ENCODE peak calls at places on chromosomes 11 and 22, in seven cellular contexts. N is pancreas; M is cardiac fibroblast; X is MM.1S; C is brain microvascular endothelial cell; D is CD8-positive, alpha-beta T cell; F is lower lobe of right lung. G is an unnamed sample.

GRCh38 chr22:46043339-46043738 is 66.4 kb upstream of the WNT7B start:
- DNase-seq in N (no peak), M (no peak), X (no peak), C (no peak), D (no peak), F (peak), G (peak)

GRCh38 chr11:72609045-72609444 is 65.2 kb downstream of the PDE2A start:
- DNase-seq in N (no peak), M (peak), X (peak), C (no peak), D (no peak), F (no peak), G (no peak)

GRCh38 chr11:96430668-96431067 is 40.9 kb downstream of the JRKL start:
- DNase-seq in N (no peak), M (no peak), X (no peak), C (no peak), D (no peak), F (no peak), G (no peak)

GRCh38 chr22:47309476-47309875 is 547.0 kb downstream of the TBC1D22A start:
- DNase-seq in N (no peak), M (no peak), X (no peak), C (no peak), D (no peak), F (no peak), G (no peak)

GRCh38 chr22:33656808-33657628 is 263.3 kb downstream of the LARGE1 start:
- DNase-seq in N (no peak), M (no peak), X (no peak), C (no peak), D (no peak), F (no peak), G (no peak)

GRCh38 chr11:1529774-1530173 is 42.3 kb downstream of the DUSP8 start:
- DNase-seq in N (no peak), M (no peak), X (no peak), C (no peak), D (no peak), F (no peak), G (no peak)

GRCh38 chr11:94885133-94885532 is 88.2 kb downstream of the CWC15 start:
- DNase-seq in N (no peak), M (no peak), X (no peak), C (no peak), D (no peak), F (no peak), G (no peak)

GRCh38 chr22:20205964-20206708 is 55.3 kb upstream of the CCDC188 start:
- DNase-seq in N (peak), M (peak), X (peak), C (peak), D (peak), F (peak), G (no peak)

GRCh38 chr11:33564856-33565453 is 135.7 kb downstream of the C11orf91 start:
- DNase-seq in N (no peak), M (no peak), X (no peak), C (no peak), D (no peak), F (no peak), G (no peak)

GRCh38 chr11:23311986-23312940 is 452.0 kb upstream of the CCDC179 start:
- DNase-seq in N (no peak), M (no peak), X (no peak), C (peak), D (no peak), F (no peak), G (no peak)

GRCh38 chr11:60992842-60993409 is 21.4 kb downstream of the CD6 start:
- DNase-seq in N (no peak), M (peak), X (no peak), C (no peak), D (no peak), F (no peak), G (no peak)

GRCh38 chr11:123100378-123101085 is 38.6 kb upstream of the HSPA8 start:
- DNase-seq in N (no peak), M (peak), X (no peak), C (no peak), D (no peak), F (no peak), G (no peak)

GRCh38 chr11:57484141-57484710 is 23.9 kb downstream of the RTN4RL2 start:
- DNase-seq in N (no peak), M (no peak), X (no peak), C (no peak), D (no peak), F (no peak), G (no peak)

GRCh38 chr11:15258433-15259350 is 144.0 kb downstream of the INSC start:
- DNase-seq in N (peak), M (peak), X (no peak), C (peak), D (no peak), F (no peak), G (no peak)

GRCh38 chr22:30969532-30970355 is 679 bp downstream of the TUG1 start:
- DNase-seq in N (no peak), M (peak), X (peak), C (peak), D (peak), F (no peak), G (no peak)

GRCh38 chr11:2813141-2813908 is 72.2 kb downstream of the CDKN1C start:
- DNase-seq in N (no peak), M (peak), X (no peak), C (peak), D (no peak), F (peak), G (no peak)

GRCh38 chr11:71437399-71437798 is 10.8 kb downstream of the DHCR7 start:
- DNase-seq in N (no peak), M (no peak), X (no peak), C (no peak), D (no peak), F (no peak), G (no peak)

GRCh38 chr11:41786087-41786486 is 326.6 kb upstream of the LRRC4C start:
- DNase-seq in N (no peak), M (peak), X (peak), C (no peak), D (no peak), F (no peak), G (no peak)

GRCh38 chr22:27851974-27852713 is 50.6 kb upstream of the MN1 start:
- DNase-seq in N (no peak), M (peak), X (no peak), C (no peak), D (no peak), F (no peak), G (no peak)

GRCh38 chr22:37232140-37232998 is 11.7 kb downstream of the RAC2 start:
- DNase-seq in N (no peak), M (no peak), X (no peak), C (no peak), D (no peak), F (peak), G (no peak)

GRCh38 chr11:16926868-16927267 is 87.3 kb downstream of the PLEKHA7 start:
- DNase-seq in N (no peak), M (no peak), X (no peak), C (no peak), D (no peak), F (no peak), G (no peak)

GRCh38 chr22:31099386-31099785 is 8.0 kb downstream of the SELENOM start:
- DNase-seq in N (no peak), M (no peak), X (no peak), C (no peak), D (no peak), F (no peak), G (no peak)

GRCh38 chr22:36282078-36282831 is 29.3 kb downstream of the APOL1 start:
- DNase-seq in N (no peak), M (no peak), X (no peak), C (no peak), D (no peak), F (no peak), G (no peak)

GRCh38 chr22:24051568-24051967 is 40.5 kb downstream of the CABIN1 start:
- DNase-seq in N (no peak), M (peak), X (no peak), C (no peak), D (no peak), F (no peak), G (no peak)

GRCh38 chr11:73388241-73389133 is 12.3 kb downstream of the RELT start:
- DNase-seq in N (no peak), M (no peak), X (no peak), C (no peak), D (no peak), F (peak), G (no peak)

GRCh38 chr11:62559204-62559603 is 12.6 kb upstream of the AHNAK start:
- DNase-seq in N (no peak), M (no peak), X (no peak), C (no peak), D (no peak), F (no peak), G (no peak)

GRCh38 chr11:64790205-64791095 is 12.1 kb upstream of the SF1 start:
- DNase-seq in N (no peak), M (no peak), X (no peak), C (no peak), D (no peak), F (peak), G (no peak)

GRCh38 chr22:44363214-44363979 is 50.6 kb upstream of the SHISAL1 start:
- DNase-seq in N (peak), M (peak), X (no peak), C (peak), D (no peak), F (peak), G (peak)

GRCh38 chr11:109960831-109961230 is 132.4 kb upstream of the ZC3H12C start:
- DNase-seq in N (peak), M (peak), X (no peak), C (peak), D (no peak), F (no peak), G (no peak)

GRCh38 chr11:2587976-2588748 is 111.6 kb downstream of the KCNQ1OT1 start:
- DNase-seq in N (peak), M (no peak), X (no peak), C (no peak), D (no peak), F (no peak), G (no peak)

GRCh38 chr22:49996532-49997220 is 15.9 kb downstream of the IL17REL start:
- DNase-seq in N (no peak), M (no peak), X (no peak), C (no peak), D (no peak), F (peak), G (no peak)

GRCh38 chr22:49995413-49996191 is 17.0 kb downstream of the IL17REL start:
- DNase-seq in N (no peak), M (no peak), X (no peak), C (no peak), D (no peak), F (peak), G (peak)

GRCh38 chr22:49997221-49997599 is 15.4 kb downstream of the IL17REL start:
- DNase-seq in N (peak), M (no peak), X (no peak), C (no peak), D (no peak), F (peak), G (peak)

GRCh38 chr22:49995059-49995412 is 17.5 kb downstream of the IL17REL start:
- DNase-seq in N (no peak), M (no peak), X (no peak), C (no peak), D (no peak), F (no peak), G (no peak)

GRCh38 chr22:49996192-49996531 is 16.4 kb downstream of the IL17REL start:
- DNase-seq in N (no peak), M (no peak), X (no peak), C (no peak), D (no peak), F (peak), G (no peak)
- H3K4me3 ChIP-seq in N (no peak), M (no peak), X (no peak), C (no peak), D (no peak), F (no peak), G (no peak)

GRCh38 chr11:118212781-118213565 is 11.8 kb downstream of the JAML start:
- DNase-seq in N (no peak), M (no peak), X (no peak), C (no peak), D (no peak), F (no peak), G (no peak)

GRCh38 chr11:118213774-118214173 is 11.0 kb downstream of the JAML start:
- DNase-seq in N (no peak), M (no peak), X (no peak), C (no peak), D (no peak), F (no peak), G (no peak)

GRCh38 chr11:118215765-118216164 is 9.0 kb downstream of the JAML start:
- DNase-seq in N (no peak), M (no peak), X (no peak), C (no peak), D (no peak), F (no peak), G (no peak)

GRCh38 chr11:118215262-118215661 is 9.5 kb downstream of the JAML start:
- DNase-seq in N (no peak), M (no peak), X (no peak), C (no peak), D (no peak), F (no peak), G (no peak)

DNA sequence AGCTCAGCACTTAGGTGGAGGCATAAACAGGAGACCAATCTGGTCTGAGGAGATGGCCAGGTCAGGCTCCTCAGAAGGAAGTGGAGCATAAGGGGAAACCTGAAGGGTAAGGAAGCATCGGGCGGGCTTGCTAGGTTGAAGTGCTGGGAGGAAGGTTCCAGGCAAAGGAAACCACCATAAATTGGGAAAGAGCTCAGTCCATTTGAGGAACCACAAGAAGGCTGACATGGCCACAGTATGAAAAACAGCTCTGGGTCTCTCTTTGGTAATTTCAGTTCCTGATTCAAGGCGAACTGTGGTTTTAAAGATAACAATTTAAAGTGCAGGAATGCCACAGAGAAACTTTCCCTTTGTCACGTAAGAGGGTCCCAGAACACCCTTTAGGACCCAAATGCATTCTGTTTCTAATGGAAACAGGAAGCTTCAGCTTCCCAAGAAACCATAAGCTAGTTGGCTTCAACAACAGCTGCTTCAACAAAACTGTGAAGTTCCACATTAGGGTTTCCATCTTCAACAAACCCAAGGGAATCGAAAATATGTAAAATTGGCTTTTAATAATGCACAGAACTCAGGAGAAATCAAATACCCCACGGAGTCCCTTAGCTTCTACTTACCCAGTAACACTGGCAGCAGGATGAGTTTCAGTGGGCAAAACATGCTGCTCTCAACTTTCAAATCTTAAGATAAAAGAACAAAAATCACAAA is 10.4 kb downstream of the JAML start:
- DNase-seq in N (no peak), M (no peak), X (peak), C (no peak), D (no peak), F (peak), G (no peak)
- H3K4me3 ChIP-seq in N (no peak), M (no peak), X (no peak), C (no peak), D (peak), F (no peak), G (no peak)

DNA sequence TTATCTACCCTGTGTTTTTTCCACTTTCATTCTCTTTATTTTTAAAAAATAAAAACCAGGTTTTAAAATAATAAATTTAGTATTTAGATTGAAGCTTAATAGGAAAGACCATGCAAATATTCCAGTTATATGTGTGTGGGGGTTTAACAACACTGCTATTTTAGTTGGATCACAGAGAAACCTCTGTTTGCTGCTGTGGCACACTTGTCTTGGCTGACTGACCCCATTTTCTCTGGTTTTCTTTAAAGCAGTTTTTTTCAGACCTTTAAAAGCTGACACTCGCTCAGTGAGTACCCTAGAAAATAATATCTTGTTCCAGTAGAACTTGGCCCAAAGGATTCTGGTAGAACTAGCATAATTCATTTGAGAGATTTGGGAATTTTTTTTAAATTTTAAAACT is 31.6 kb downstream of the ACER3 start:
- DNase-seq in N (no peak), M (no peak), X (no peak), C (no peak), D (no peak), F (no peak), G (no peak)
- H3K4me3 ChIP-seq in N (no peak), M (no peak), X (no peak), C (no peak), D (no peak), F (no peak), G (no peak)

DNA sequence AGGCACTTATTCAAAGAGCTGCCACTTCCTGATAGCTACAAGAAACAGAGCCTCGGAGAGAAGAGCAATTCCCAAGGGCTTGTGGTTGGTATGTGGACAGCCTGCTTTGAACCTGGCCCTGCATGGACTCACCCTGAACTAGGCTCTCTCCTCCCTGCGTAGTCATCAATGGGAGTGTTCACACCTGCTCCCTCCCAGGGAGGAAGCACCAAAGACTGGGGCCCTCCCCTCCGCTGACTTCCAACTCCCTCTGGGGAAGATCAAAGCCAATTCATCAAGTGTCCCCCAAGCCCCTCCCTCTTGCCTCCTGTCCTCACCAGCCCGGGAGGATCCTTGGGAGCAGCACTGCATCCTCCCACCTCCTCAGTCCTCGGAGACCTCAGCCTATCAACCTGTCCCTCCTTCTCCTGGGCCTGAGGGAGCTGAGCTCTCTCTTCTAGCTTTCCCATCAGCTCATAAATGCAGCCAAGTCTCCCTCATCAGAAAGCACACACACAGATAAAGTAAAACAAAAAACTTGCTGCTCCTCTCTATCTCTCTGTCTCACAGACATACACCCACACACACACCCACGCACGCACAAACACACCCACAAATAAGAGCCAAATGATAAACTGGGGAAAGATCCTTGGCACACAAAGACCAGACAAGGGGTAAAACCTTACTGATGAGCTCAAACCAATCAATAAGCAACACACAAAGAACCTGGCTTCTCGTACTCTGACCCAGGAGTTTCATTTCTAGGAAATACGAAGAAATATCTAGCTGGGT is 3.3 kb downstream of the A4GALT start:
- DNase-seq in N (no peak), M (peak), X (peak), C (no peak), D (no peak), F (no peak), G (no peak)
- H3K4me3 ChIP-seq in N (no peak), M (no peak), X (peak), C (no peak), D (no peak), F (no peak), G (no peak)

GRCh38 chr11:12285106-12285505 is 92.3 kb upstream of the PARVA start:
- DNase-seq in N (no peak), M (peak), X (no peak), C (peak), D (no peak), F (no peak), G (no peak)

GRCh38 chr11:12282676-12283075 is 94.7 kb upstream of the PARVA start:
- DNase-seq in N (no peak), M (no peak), X (no peak), C (no peak), D (no peak), F (no peak), G (no peak)

GRCh38 chr11:12286606-12287005 is 90.8 kb upstream of the PARVA start:
- DNase-seq in N (no peak), M (no peak), X (no peak), C (no peak), D (no peak), F (no peak), G (no peak)

GRCh38 chr11:12285811-12286222 is 91.6 kb upstream of the PARVA start:
- DNase-seq in N (no peak), M (no peak), X (no peak), C (peak), D (no peak), F (no peak), G (no peak)

DNA sequence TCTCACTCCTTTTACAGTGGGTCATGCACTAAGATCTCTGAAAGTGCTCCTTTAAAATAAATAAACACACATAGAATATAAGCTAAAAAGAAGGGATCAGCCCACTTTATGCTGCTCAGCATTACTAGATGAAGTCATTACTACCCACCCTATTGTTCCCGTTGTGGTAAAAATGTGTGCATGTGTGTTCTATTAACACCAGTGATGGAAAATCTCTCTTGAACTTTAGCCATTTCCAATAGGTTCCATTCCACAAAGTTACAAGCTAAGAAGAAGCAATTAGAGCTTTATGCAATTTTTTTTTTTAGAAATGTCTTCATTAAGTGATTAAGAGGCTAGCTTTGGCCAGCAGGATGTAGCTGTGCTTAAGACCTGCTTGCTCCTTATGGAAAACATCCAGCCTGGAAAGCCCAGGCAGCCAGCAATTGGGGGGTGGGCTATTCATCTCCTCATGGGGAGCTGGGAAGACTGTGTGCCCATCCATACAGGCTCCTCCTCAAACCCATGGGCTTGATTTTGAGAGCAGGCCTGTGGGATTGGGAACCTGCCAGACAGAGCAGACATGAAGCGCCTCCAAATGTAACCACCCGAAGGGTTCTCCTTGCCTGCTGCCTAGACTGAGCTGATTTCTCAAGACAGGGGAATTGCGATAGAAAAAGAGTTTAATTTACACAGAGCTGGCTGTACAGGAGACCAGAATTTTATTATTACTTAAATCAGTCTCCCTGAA is 92.9 kb upstream of the PARVA start:
- DNase-seq in N (no peak), M (peak), X (no peak), C (peak), D (no peak), F (no peak), G (no peak)
- H3K4me3 ChIP-seq in N (no peak), M (peak), X (no peak), C (no peak), D (no peak), F (no peak), G (no peak)

G was measured in RWPE2.